ENCODE peak calls at places on chromosomes 7 and 10, in eight cellular contexts. One of them, this sample, is unnamed.

GRCh38 chr10:73168486-73168844 is 546 bp downstream of the FAM149B1 start:
- DNase-seq in AG04449: no peak
- DNase-seq in CD8-positive, alpha-beta memory T cell: no peak
- DNase-seq in AG09309: no peak
- DNase-seq in stomach: no peak
- DNase-seq in HEK293T: no peak
- DNase-seq in COLO829: peak
- DNase-seq in left ventricle myocardium superior: no peak
- DNase-seq in this sample: no peak

GRCh38 chr10:100934084-100934659 is 21.4 kb downstream of the SLF2 start:
- DNase-seq in stomach: no peak
- DNase-seq in left ventricle myocardium superior: no peak
- DNase-seq in AG04449: no peak
- DNase-seq in COLO829: no peak
- DNase-seq in HEK293T: peak
- DNase-seq in CD8-positive, alpha-beta memory T cell: no peak
- DNase-seq in AG09309: no peak
- DNase-seq in this sample: no peak

GRCh38 chr7:134623193-134623592 is 23.5 kb upstream of the BPGM start:
- DNase-seq in left ventricle myocardium superior: no peak
- DNase-seq in HEK293T: no peak
- DNase-seq in COLO829: no peak
- DNase-seq in CD8-positive, alpha-beta memory T cell: no peak
- DNase-seq in stomach: no peak
- DNase-seq in AG04449: no peak
- DNase-seq in AG09309: no peak
- DNase-seq in this sample: no peak

GRCh38 chr10:132627736-132628512 is 90.3 kb downstream of the INPP5A start:
- DNase-seq in CD8-positive, alpha-beta memory T cell: no peak
- DNase-seq in AG04449: peak
- DNase-seq in AG09309: no peak
- DNase-seq in COLO829: no peak
- DNase-seq in HEK293T: no peak
- DNase-seq in stomach: peak
- DNase-seq in left ventricle myocardium superior: peak
- DNase-seq in this sample: peak

GRCh38 chr10:14707441-14707840 is 67.3 kb downstream of the FAM107B start:
- DNase-seq in CD8-positive, alpha-beta memory T cell: no peak
- DNase-seq in stomach: no peak
- DNase-seq in HEK293T: no peak
- DNase-seq in AG04449: peak
- DNase-seq in left ventricle myocardium superior: no peak
- DNase-seq in AG09309: no peak
- DNase-seq in COLO829: no peak
- DNase-seq in this sample: no peak

GRCh38 chr10:100307716-100308115 is 21.2 kb upstream of the BLOC1S2 start:
- DNase-seq in left ventricle myocardium superior: no peak
- DNase-seq in AG09309: no peak
- DNase-seq in HEK293T: no peak
- DNase-seq in stomach: no peak
- DNase-seq in AG04449: no peak
- DNase-seq in CD8-positive, alpha-beta memory T cell: no peak
- DNase-seq in COLO829: no peak
- DNase-seq in this sample: no peak

GRCh38 chr10:100984670-100985177 is 2.6 kb downstream of the MRPL43 start:
- DNase-seq in stomach: no peak
- DNase-seq in AG04449: no peak
- DNase-seq in COLO829: no peak
- DNase-seq in CD8-positive, alpha-beta memory T cell: no peak
- DNase-seq in HEK293T: no peak
- DNase-seq in AG09309: no peak
- DNase-seq in left ventricle myocardium superior: no peak
- DNase-seq in this sample: no peak

GRCh38 chr7:71267734-71268133 is 135.8 kb downstream of the GALNT17 start:
- DNase-seq in left ventricle myocardium superior: no peak
- DNase-seq in COLO829: no peak
- DNase-seq in HEK293T: no peak
- DNase-seq in CD8-positive, alpha-beta memory T cell: no peak
- DNase-seq in stomach: no peak
- DNase-seq in AG09309: no peak
- DNase-seq in AG04449: no peak
- DNase-seq in this sample: no peak

GRCh38 chr7:4077980-4078379 is 604.1 kb upstream of the FOXK1 start:
- DNase-seq in HEK293T: no peak
- DNase-seq in AG09309: no peak
- DNase-seq in COLO829: no peak
- DNase-seq in stomach: peak
- DNase-seq in left ventricle myocardium superior: no peak
- DNase-seq in AG04449: no peak
- DNase-seq in CD8-positive, alpha-beta memory T cell: no peak
- DNase-seq in this sample: no peak

GRCh38 chr10:86411281-86411841 is 44.8 kb upstream of the GRID1 start:
- DNase-seq in COLO829: no peak
- DNase-seq in CD8-positive, alpha-beta memory T cell: no peak
- DNase-seq in AG04449: peak
- DNase-seq in AG09309: peak
- DNase-seq in left ventricle myocardium superior: no peak
- DNase-seq in HEK293T: no peak
- DNase-seq in stomach: no peak
- DNase-seq in this sample: no peak

GRCh38 chr7:137093198-137093597 is 224.7 kb downstream of the CHRM2 start:
- DNase-seq in HEK293T: no peak
- DNase-seq in left ventricle myocardium superior: no peak
- DNase-seq in CD8-positive, alpha-beta memory T cell: no peak
- DNase-seq in stomach: no peak
- DNase-seq in COLO829: no peak
- DNase-seq in AG04449: no peak
- DNase-seq in AG09309: no peak
- DNase-seq in this sample: no peak

GRCh38 chr10:110151467-110151866 is 55.9 kb upstream of the MXI1 start:
- DNase-seq in COLO829: no peak
- DNase-seq in left ventricle myocardium superior: no peak
- DNase-seq in HEK293T: no peak
- DNase-seq in CD8-positive, alpha-beta memory T cell: no peak
- DNase-seq in AG09309: no peak
- DNase-seq in AG04449: no peak
- DNase-seq in stomach: peak
- DNase-seq in this sample: no peak